ENCODE peak calls at places on chromosomes 5 and 9, in seven cellular contexts. Y is right atrium auricular region; H is endodermal cell; L is GM12878; E is naive thymus-derived CD4-positive, alpha-beta T cell; G is HFF-Myc; Z is transverse colon. N is an unnamed sample.

GRCh38 chr9:18338042-18338441 is 135.9 kb upstream of the ADAMTSL1 start:
- DNase-seq in Y (no peak), H (no peak), L (no peak), E (no peak), G (no peak), Z (no peak), N (no peak)

GRCh38 chr5:160040471-160040835 is 31.5 kb downstream of the TTC1 start:
- DNase-seq in Y (no peak), H (no peak), L (no peak), E (no peak), G (no peak), Z (no peak), N (no peak)

GRCh38 chr5:176740131-176740701 is 70.1 kb upstream of the UNC5A start:
- DNase-seq in Y (no peak), H (peak), L (no peak), E (no peak), G (no peak), Z (no peak), N (no peak)

GRCh38 chr9:20985851-20986600 is 45.4 kb downstream of the HACD4 start:
- DNase-seq in Y (no peak), H (no peak), L (no peak), E (no peak), G (no peak), Z (no peak), N (no peak)

GRCh38 chr9:128902351-128903078 is 18.3 kb upstream of the PHYHD1 start:
- DNase-seq in Y (no peak), H (no peak), L (no peak), E (peak), G (no peak), Z (peak), N (peak)

GRCh38 chr5:56849671-56850070 is 34.3 kb downstream of the MAP3K1 start:
- DNase-seq in Y (no peak), H (no peak), L (no peak), E (peak), G (no peak), Z (no peak), N (no peak)

GRCh38 chr9:73049280-73049679 is 96.4 kb upstream of the ALDH1A1 start:
- DNase-seq in Y (no peak), H (no peak), L (no peak), E (no peak), G (no peak), Z (no peak), N (no peak)

GRCh38 chr5:98455660-98456059 is 317.8 kb upstream of the RGMB start:
- DNase-seq in Y (no peak), H (no peak), L (no peak), E (no peak), G (peak), Z (no peak), N (no peak)

GRCh38 chr5:173328896-173329369 is 719 bp upstream of the STC2 start:
- DNase-seq in Y (no peak), H (peak), L (no peak), E (no peak), G (no peak), Z (no peak), N (no peak)

GRCh38 chr5:126998201-126998631 is 32.1 kb downstream of the MARCHF3 start:
- DNase-seq in Y (no peak), H (peak), L (peak), E (no peak), G (no peak), Z (no peak), N (no peak)

GRCh38 chr9:113158446-113158845 is 7.6 kb downstream of the SLC31A2 start:
- DNase-seq in Y (no peak), H (no peak), L (no peak), E (no peak), G (no peak), Z (no peak), N (no peak)

GRCh38 chr5:135135530-135136201 is 101.6 kb upstream of the PITX1 start:
- DNase-seq in Y (no peak), H (peak), L (no peak), E (no peak), G (no peak), Z (peak), N (no peak)

GRCh38 chr5:76601470-76601869 is 21.7 kb downstream of the F2RL2 start:
- DNase-seq in Y (no peak), H (no peak), L (no peak), E (peak), G (peak), Z (no peak), N (peak)

GRCh38 chr5:11012295-11012694 is 251.3 kb upstream of the DAP start:
- DNase-seq in Y (no peak), H (peak), L (no peak), E (no peak), G (no peak), Z (no peak), N (no peak)

GRCh38 chr5:172909931-172910502 is 49.2 kb upstream of the RPL26L1 start:
- DNase-seq in Y (peak), H (no peak), L (no peak), E (no peak), G (peak), Z (no peak), N (no peak)

GRCh38 chr5:52950686-52951085 is 38.5 kb upstream of the ITGA2 start:
- DNase-seq in Y (no peak), H (no peak), L (no peak), E (no peak), G (no peak), Z (no peak), N (no peak)

GRCh38 chr5:123476696-123477095 is 35.3 kb upstream of the CSNK1G3 start:
- DNase-seq in Y (no peak), H (no peak), L (no peak), E (no peak), G (no peak), Z (no peak), N (no peak)

GRCh38 chr5:33299621-33300208 is 141.1 kb upstream of the TARS1 start:
- DNase-seq in Y (no peak), H (no peak), L (peak), E (no peak), G (no peak), Z (peak), N (peak)
- H3K4me3 ChIP-seq in Y (no peak), H (no peak), L (no peak), E (no peak), G (no peak), Z (no peak), N (no peak)

GRCh38 chr5:94623026-94623425 is 4.6 kb downstream of the SLF1 start:
- DNase-seq in Y (no peak), H (no peak), L (no peak), E (no peak), G (no peak), Z (no peak), N (no peak)

GRCh38 chr5:94618493-94619328 is at the start of the genes KIAA0825 and SLF1:
- DNase-seq in Y (peak), H (peak), L (peak), E (peak), G (peak), Z (peak), N (peak)

GRCh38 chr5:94620257-94620656 is 1.8 kb downstream of the SLF1 start:
- DNase-seq in Y (no peak), H (no peak), L (no peak), E (no peak), G (no peak), Z (no peak), N (no peak)

GRCh38 chr5:94623877-94624276 is 5.4 kb downstream of the SLF1 start:
- DNase-seq in Y (no peak), H (no peak), L (no peak), E (no peak), G (no peak), Z (no peak), N (no peak)

GRCh38 chr5:94621763-94622162 is 3.3 kb downstream of the SLF1 start:
- DNase-seq in Y (no peak), H (no peak), L (no peak), E (no peak), G (no peak), Z (no peak), N (no peak)
- H3K4me3 ChIP-seq in Y (no peak), H (no peak), L (peak), E (no peak), G (no peak), Z (no peak), N (no peak)

GRCh38 chr9:116737137-116737546 is 50.0 kb downstream of the TRIM32 start:
- DNase-seq in Y (peak), H (peak), L (peak), E (no peak), G (peak), Z (peak), N (peak)

GRCh38 chr9:116741742-116742141 is 54.6 kb downstream of the TRIM32 start:
- DNase-seq in Y (no peak), H (no peak), L (no peak), E (no peak), G (no peak), Z (no peak), N (no peak)

GRCh38 chr9:116736406-116736805 is 49.3 kb downstream of the TRIM32 start:
- DNase-seq in Y (no peak), H (no peak), L (no peak), E (no peak), G (no peak), Z (no peak), N (no peak)

GRCh38 chr9:116741106-116741740 is 54.1 kb downstream of the TRIM32 start:
- DNase-seq in Y (no peak), H (peak), L (no peak), E (no peak), G (no peak), Z (no peak), N (no peak)
- H3K4me3 ChIP-seq in Y (no peak), H (no peak), L (no peak), E (no peak), G (no peak), Z (no peak), N (no peak)

DNA sequence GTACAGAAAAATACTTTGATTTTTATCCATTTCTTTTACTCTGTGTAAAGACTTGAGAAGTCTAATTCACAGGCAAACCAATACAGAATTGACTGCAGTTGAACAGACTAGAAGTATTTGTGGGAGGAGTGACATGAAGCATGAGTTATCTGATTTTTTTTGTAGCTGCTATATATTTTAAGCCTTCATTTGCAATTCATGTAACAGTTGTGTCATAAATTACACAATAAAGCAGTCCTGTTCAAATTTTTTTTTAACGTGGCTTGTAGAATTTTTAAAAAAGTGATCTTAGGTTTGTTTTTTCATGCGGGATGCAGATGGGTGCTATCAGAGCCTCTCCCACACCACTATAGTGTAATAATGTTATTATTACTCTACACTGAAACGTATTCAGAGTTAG is 2.9 kb upstream of the MAML1 start:
- DNase-seq in Y (no peak), H (no peak), L (no peak), E (no peak), G (no peak), Z (no peak), N (no peak)
- H3K4me3 ChIP-seq in Y (no peak), H (no peak), L (no peak), E (no peak), G (no peak), Z (no peak), N (no peak)

GRCh38 chr5:96113170-96113939 is 151.7 kb upstream of the ELL2 start:
- DNase-seq in Y (no peak), H (no peak), L (no peak), E (no peak), G (no peak), Z (no peak), N (no peak)
- H3K4me3 ChIP-seq in Y (no peak), H (no peak), L (no peak), E (no peak), G (no peak), Z (no peak), N (no peak)

DNA sequence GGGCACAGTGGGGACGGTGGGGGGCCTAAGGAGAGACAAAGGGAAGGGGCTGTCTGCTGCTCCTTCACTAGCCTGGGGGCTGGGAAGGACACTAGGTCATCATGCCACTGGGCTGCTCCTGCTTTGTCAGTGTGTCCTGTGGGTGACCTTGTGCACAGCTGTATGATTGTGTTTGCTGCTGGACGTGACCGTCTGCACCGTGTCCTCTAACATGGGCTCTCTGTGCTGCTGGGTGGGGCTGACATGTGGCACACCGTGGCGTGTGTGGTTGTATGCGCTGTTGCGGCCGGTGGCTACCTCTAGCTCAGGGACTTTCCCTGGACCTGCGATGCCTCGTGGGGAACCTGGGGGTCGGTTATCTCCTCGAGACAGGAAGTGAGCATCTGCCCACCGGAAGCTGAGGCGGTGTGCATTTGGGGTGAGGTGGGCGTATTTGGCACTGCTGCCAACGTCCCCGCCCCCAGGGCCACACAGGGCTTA is 3.1 kb downstream of the N4BP3 start:
- DNase-seq in Y (no peak), H (no peak), L (peak), E (peak), G (no peak), Z (peak), N (peak)
- H3K4me3 ChIP-seq in Y (no peak), H (peak), L (peak), E (peak), G (no peak), Z (no peak), N (peak)

GRCh38 chr9:92385001-92385400 is 19.4 kb downstream of the OGN start:
- DNase-seq in Y (no peak), H (no peak), L (no peak), E (no peak), G (no peak), Z (no peak), N (no peak)
- H3K4me3 ChIP-seq in Y (no peak), H (no peak), L (no peak), E (no peak), G (no peak), Z (no peak), N (no peak)

N was measured in Jurkat, Clone E6-1.